ENCODE peak calls at places on chromosome 12, in nine cellular contexts. One of them, this sample, is unnamed.

GRCh38 chr12:104823985-104824441 is 134.1 kb downstream of the SLC41A2 start:
- DNase-seq in posterior vena cava: no peak
- DNase-seq in GM13976: no peak
- DNase-seq in stimulated activated CD8-positive, alpha-beta memory T cell treated with anti-CD3 and anti-CD28 coated beads, Interleukin-4, amount 100 ng/mL, for 48 hours: no peak
- DNase-seq in stimulated activated CD4-positive, alpha-beta T cell treated with anti-CD3 and anti-CD28 coated beads, Interleukin-12 subunit alpha, Interleukin-12 subunit beta, amount 100 ng/mL, for 4 hours: no peak
- DNase-seq in left colon: no peak
- DNase-seq in foreskin fibroblast: no peak
- DNase-seq in activated CD8-positive, alpha-beta memory T cell treated with anti-CD3 and anti-CD28 coated beads for 48 hours: no peak
- DNase-seq in AG09309: no peak
- DNase-seq in this sample: no peak

GRCh38 chr12:108119126-108119973 is 9.7 kb upstream of the WSCD2 start:
- DNase-seq in posterior vena cava: no peak
- DNase-seq in GM13976: peak; percentile 42
- DNase-seq in stimulated activated CD8-positive, alpha-beta memory T cell treated with anti-CD3 and anti-CD28 coated beads, Interleukin-4, amount 100 ng/mL, for 48 hours: no peak
- DNase-seq in stimulated activated CD4-positive, alpha-beta T cell treated with anti-CD3 and anti-CD28 coated beads, Interleukin-12 subunit alpha, Interleukin-12 subunit beta, amount 100 ng/mL, for 4 hours: no peak
- DNase-seq in left colon: no peak
- DNase-seq in foreskin fibroblast: no peak
- DNase-seq in activated CD8-positive, alpha-beta memory T cell treated with anti-CD3 and anti-CD28 coated beads for 48 hours: no peak
- DNase-seq in AG09309: no peak
- DNase-seq in this sample: no peak

GRCh38 chr12:85390281-85390680 is 110.3 kb downstream of the ALX1 start:
- DNase-seq in posterior vena cava: no peak
- DNase-seq in GM13976: no peak
- DNase-seq in stimulated activated CD8-positive, alpha-beta memory T cell treated with anti-CD3 and anti-CD28 coated beads, Interleukin-4, amount 100 ng/mL, for 48 hours: no peak
- DNase-seq in stimulated activated CD4-positive, alpha-beta T cell treated with anti-CD3 and anti-CD28 coated beads, Interleukin-12 subunit alpha, Interleukin-12 subunit beta, amount 100 ng/mL, for 4 hours: no peak
- DNase-seq in left colon: no peak
- DNase-seq in foreskin fibroblast: no peak
- DNase-seq in activated CD8-positive, alpha-beta memory T cell treated with anti-CD3 and anti-CD28 coated beads for 48 hours: no peak
- DNase-seq in AG09309: no peak
- DNase-seq in this sample: no peak

GRCh38 chr12:123990512-123990911 is 17.5 kb downstream of the ZNF664 start:
- DNase-seq in posterior vena cava: no peak
- DNase-seq in GM13976: no peak
- DNase-seq in stimulated activated CD8-positive, alpha-beta memory T cell treated with anti-CD3 and anti-CD28 coated beads, Interleukin-4, amount 100 ng/mL, for 48 hours: no peak
- DNase-seq in stimulated activated CD4-positive, alpha-beta T cell treated with anti-CD3 and anti-CD28 coated beads, Interleukin-12 subunit alpha, Interleukin-12 subunit beta, amount 100 ng/mL, for 4 hours: no peak
- DNase-seq in left colon: no peak
- DNase-seq in foreskin fibroblast: peak; percentile 75
- DNase-seq in activated CD8-positive, alpha-beta memory T cell treated with anti-CD3 and anti-CD28 coated beads for 48 hours: no peak
- DNase-seq in AG09309: no peak
- DNase-seq in this sample: no peak

GRCh38 chr12:112380663-112381420 is 1.4 kb downstream of the HECTD4 start:
- DNase-seq in posterior vena cava: no peak
- DNase-seq in GM13976: peak; percentile 32
- DNase-seq in stimulated activated CD8-positive, alpha-beta memory T cell treated with anti-CD3 and anti-CD28 coated beads, Interleukin-4, amount 100 ng/mL, for 48 hours: peak; percentile 29
- DNase-seq in stimulated activated CD4-positive, alpha-beta T cell treated with anti-CD3 and anti-CD28 coated beads, Interleukin-12 subunit alpha, Interleukin-12 subunit beta, amount 100 ng/mL, for 4 hours: no peak
- DNase-seq in left colon: no peak
- DNase-seq in foreskin fibroblast: peak; percentile 36
- DNase-seq in activated CD8-positive, alpha-beta memory T cell treated with anti-CD3 and anti-CD28 coated beads for 48 hours: no peak
- DNase-seq in AG09309: no peak
- DNase-seq in this sample: no peak

GRCh38 chr12:49954863-49955830 is 4.6 kb downstream of the AQP2 start:
- DNase-seq in posterior vena cava: peak; percentile 82
- DNase-seq in GM13976: no peak
- DNase-seq in stimulated activated CD8-positive, alpha-beta memory T cell treated with anti-CD3 and anti-CD28 coated beads, Interleukin-4, amount 100 ng/mL, for 48 hours: no peak
- DNase-seq in stimulated activated CD4-positive, alpha-beta T cell treated with anti-CD3 and anti-CD28 coated beads, Interleukin-12 subunit alpha, Interleukin-12 subunit beta, amount 100 ng/mL, for 4 hours: no peak
- DNase-seq in left colon: no peak
- DNase-seq in foreskin fibroblast: no peak
- DNase-seq in activated CD8-positive, alpha-beta memory T cell treated with anti-CD3 and anti-CD28 coated beads for 48 hours: no peak
- DNase-seq in AG09309: no peak
- DNase-seq in this sample: no peak

GRCh38 chr12:53750812-53751335 is 905 bp downstream of the CISTR start:
- DNase-seq in posterior vena cava: no peak
- DNase-seq in GM13976: peak; percentile 72
- DNase-seq in stimulated activated CD8-positive, alpha-beta memory T cell treated with anti-CD3 and anti-CD28 coated beads, Interleukin-4, amount 100 ng/mL, for 48 hours: peak; percentile 30
- DNase-seq in stimulated activated CD4-positive, alpha-beta T cell treated with anti-CD3 and anti-CD28 coated beads, Interleukin-12 subunit alpha, Interleukin-12 subunit beta, amount 100 ng/mL, for 4 hours: no peak
- DNase-seq in left colon: no peak
- DNase-seq in foreskin fibroblast: peak; percentile 49
- DNase-seq in activated CD8-positive, alpha-beta memory T cell treated with anti-CD3 and anti-CD28 coated beads for 48 hours: no peak
- DNase-seq in AG09309: no peak
- DNase-seq in this sample: no peak

GRCh38 chr12:57141249-57141648 is 6.2 kb downstream of the LRP1-AS start:
- DNase-seq in posterior vena cava: no peak
- DNase-seq in GM13976: no peak
- DNase-seq in stimulated activated CD8-positive, alpha-beta memory T cell treated with anti-CD3 and anti-CD28 coated beads, Interleukin-4, amount 100 ng/mL, for 48 hours: no peak
- DNase-seq in stimulated activated CD4-positive, alpha-beta T cell treated with anti-CD3 and anti-CD28 coated beads, Interleukin-12 subunit alpha, Interleukin-12 subunit beta, amount 100 ng/mL, for 4 hours: no peak
- DNase-seq in left colon: no peak
- DNase-seq in foreskin fibroblast: no peak
- DNase-seq in activated CD8-positive, alpha-beta memory T cell treated with anti-CD3 and anti-CD28 coated beads for 48 hours: no peak
- DNase-seq in AG09309: no peak
- DNase-seq in this sample: no peak

GRCh38 chr12:16593546-16593945 is 12.4 kb downstream of the LMO3 start:
- DNase-seq in posterior vena cava: no peak
- DNase-seq in GM13976: no peak
- DNase-seq in stimulated activated CD8-positive, alpha-beta memory T cell treated with anti-CD3 and anti-CD28 coated beads, Interleukin-4, amount 100 ng/mL, for 48 hours: no peak
- DNase-seq in stimulated activated CD4-positive, alpha-beta T cell treated with anti-CD3 and anti-CD28 coated beads, Interleukin-12 subunit alpha, Interleukin-12 subunit beta, amount 100 ng/mL, for 4 hours: no peak
- DNase-seq in left colon: no peak
- DNase-seq in foreskin fibroblast: no peak
- DNase-seq in activated CD8-positive, alpha-beta memory T cell treated with anti-CD3 and anti-CD28 coated beads for 48 hours: no peak
- DNase-seq in AG09309: no peak
- DNase-seq in this sample: no peak

This sample was measured in thoracic aorta.